ENCODE peak calls at places on chromosomes 6 and 20, in six cellular contexts. M is heart right ventricle, J is fibroblast of mammary gland, B is right lobe of liver, Z is astrocyte of the spinal cord, A is prostate gland. S is an unnamed sample.

GRCh38 chr20:55540013-55540412 is 465.3 kb downstream of the CBLN4 start:
- DNase-seq in M (no peak), J (no peak), B (no peak), Z (no peak), A (no peak), S (no peak)

GRCh38 chr6:3063733-3064700 is 4.3 kb upstream of the RIPK1 start:
- DNase-seq in M (peak), J (peak), B (peak), Z (peak), A (peak), S (peak)

GRCh38 chr20:57650266-57650665 is 30.0 kb upstream of the ZBP1 start:
- DNase-seq in M (peak), J (no peak), B (peak), Z (no peak), A (peak), S (no peak)

GRCh38 chr6:109295766-109296156 is 86.5 kb downstream of the CD164 start:
- DNase-seq in M (no peak), J (no peak), B (no peak), Z (no peak), A (no peak), S (no peak)

GRCh38 chr6:71466362-71466761 is 177.8 kb downstream of the OGFRL1 start:
- DNase-seq in M (no peak), J (no peak), B (no peak), Z (no peak), A (no peak), S (no peak)

GRCh38 chr20:46850416-46850815 is 44.2 kb upstream of the EYA2 start:
- DNase-seq in M (no peak), J (no peak), B (no peak), Z (no peak), A (no peak), S (no peak)

GRCh38 chr6:78533426-78533825 is 333.9 kb upstream of the IRAK1BP1 start:
- DNase-seq in M (no peak), J (no peak), B (no peak), Z (peak), A (no peak), S (peak)

GRCh38 chr6:130879826-130880225 is 52.6 kb downstream of the SMLR1 start:
- DNase-seq in M (no peak), J (no peak), B (no peak), Z (no peak), A (no peak), S (no peak)

GRCh38 chr6:104326173-104327001 is 533.3 kb downstream of the HACE1 start:
- DNase-seq in M (no peak), J (peak), B (no peak), Z (peak), A (no peak), S (peak)

GRCh38 chr20:23634044-23634801 is 3.5 kb downstream of the CST3 start:
- DNase-seq in M (no peak), J (no peak), B (no peak), Z (no peak), A (no peak), S (no peak)

GRCh38 chr6:113339173-113339572 is 518.0 kb upstream of the MARCKS start:
- DNase-seq in M (no peak), J (no peak), B (no peak), Z (no peak), A (no peak), S (no peak)

GRCh38 chr6:108227290-108227689 is 33.5 kb downstream of the SNX3 start:
- DNase-seq in M (no peak), J (no peak), B (no peak), Z (no peak), A (no peak), S (no peak)

GRCh38 chr6:49839957-49840356 is 26.4 kb downstream of the CRISP1 start:
- DNase-seq in M (no peak), J (no peak), B (no peak), Z (no peak), A (no peak), S (no peak)

GRCh38 chr6:73710470-73710869 is 14.5 kb downstream of the CD109 start:
- DNase-seq in M (no peak), J (peak), B (no peak), Z (peak), A (peak), S (peak)

GRCh38 chr6:10434235-10434634 is 19.4 kb upstream of the TFAP2A start:
- DNase-seq in M (no peak), J (no peak), B (no peak), Z (no peak), A (no peak), S (no peak)

GRCh38 chr20:47354710-47355488 is 1.6 kb downstream of the ZMYND8 start:
- DNase-seq in M (no peak), J (peak), B (no peak), Z (peak), A (no peak), S (peak)

GRCh38 chr20:46028110-46028509 is 905 bp upstream of the SLC12A5 start:
- DNase-seq in M (no peak), J (no peak), B (no peak), Z (no peak), A (no peak), S (no peak)

GRCh38 chr6:27502508-27503435 is 29.9 kb upstream of the ZNF184 start:
- DNase-seq in M (peak), J (peak), B (no peak), Z (peak), A (no peak), S (peak)

GRCh38 chr6:37258405-37258704 is 411 bp upstream of the TMEM217 start:
- DNase-seq in M (no peak), J (no peak), B (no peak), Z (no peak), A (no peak), S (peak)

GRCh38 chr6:37257634-37258404 is at the start of the genes TBC1D22B and TMEM217:
- DNase-seq in M (peak), J (peak), B (peak), Z (peak), A (peak), S (peak)

GRCh38 chr6:37258716-37259115 is 772 bp upstream of the TMEM217 start:
- DNase-seq in M (no peak), J (no peak), B (no peak), Z (no peak), A (no peak), S (peak)

GRCh38 chr6:37256692-37257319 is 766 bp upstream of the TBC1D22B start:
- DNase-seq in M (no peak), J (peak), B (no peak), Z (no peak), A (no peak), S (peak)

DNA sequence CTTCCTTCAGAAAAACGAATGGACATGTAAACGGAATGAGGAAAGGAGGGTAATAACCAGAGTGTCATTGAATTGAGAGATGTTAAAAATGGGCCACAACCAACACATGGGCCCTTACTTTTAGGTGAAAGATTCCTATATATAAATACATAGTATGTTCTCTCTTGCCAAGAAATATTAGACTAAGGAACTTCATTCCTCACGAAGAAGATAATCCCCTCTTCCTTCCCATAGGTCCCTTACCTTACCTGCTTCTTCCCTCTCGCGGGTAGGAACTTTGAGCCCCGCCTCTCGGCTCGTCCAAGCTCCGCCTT is 295 bp upstream of the TBC1D22B start:
- DNase-seq in M (no peak), J (no peak), B (no peak), Z (no peak), A (no peak), S (no peak)
- H3K4me3 ChIP-seq in M (peak), J (peak), B (peak), Z (peak), A (peak), S (peak)

DNA sequence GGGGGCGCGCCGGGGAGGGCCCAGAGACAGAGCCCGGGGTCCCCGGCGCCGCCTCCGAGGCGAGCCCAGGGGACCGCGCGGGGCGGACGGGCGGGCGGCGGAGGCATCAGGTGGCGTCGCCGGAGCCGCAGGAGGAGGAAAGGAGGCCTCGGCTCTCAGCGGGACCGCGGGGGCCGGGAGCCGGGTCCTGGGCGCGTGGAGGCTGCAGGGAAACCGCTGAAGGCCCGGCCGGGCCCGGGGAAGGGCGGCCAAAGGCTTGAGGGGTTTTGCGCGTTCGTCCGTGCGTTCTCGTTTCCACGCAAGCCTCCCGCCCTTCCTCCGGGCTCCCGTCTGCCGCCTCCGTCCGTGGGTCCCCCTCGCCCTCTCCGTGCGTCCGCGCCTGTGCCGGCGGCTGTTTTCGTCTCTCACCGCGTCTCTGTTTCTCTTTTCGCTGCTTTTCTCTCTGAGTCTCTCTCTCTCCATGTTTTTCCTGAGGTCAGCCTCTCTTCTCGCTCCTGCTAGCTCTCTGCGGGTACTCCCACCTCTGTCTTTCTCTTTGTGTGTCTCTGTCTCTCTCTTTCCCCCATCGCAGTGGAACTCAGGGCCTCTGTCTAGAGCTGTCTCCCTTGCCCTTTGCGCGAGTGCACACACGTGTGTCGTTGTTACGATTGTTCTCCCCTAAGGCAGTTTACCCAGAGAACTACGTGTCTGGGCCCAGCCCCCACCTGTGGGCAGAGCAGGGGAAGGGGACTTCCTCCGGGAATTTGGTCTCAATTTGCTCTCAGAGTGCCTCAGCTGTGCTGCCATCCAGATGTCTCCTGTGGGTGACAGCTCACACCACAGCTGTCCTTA is 2.1 kb downstream of the IRF4 start:
- DNase-seq in M (no peak), J (no peak), B (no peak), Z (no peak), A (no peak), S (no peak)
- H3K4me3 ChIP-seq in M (peak), J (no peak), B (peak), Z (no peak), A (no peak), S (peak)

GRCh38 chr6:152271681-152272464 is 365.3 kb downstream of the SYNE1 start:
- DNase-seq in M (peak), J (peak), B (no peak), Z (peak), A (no peak), S (peak)

GRCh38 chr6:152270301-152270925 is 366.7 kb downstream of the SYNE1 start:
- DNase-seq in M (no peak), J (peak), B (no peak), Z (peak), A (no peak), S (peak)

GRCh38 chr6:152273002-152273401 is 364.2 kb downstream of the SYNE1 start:
- DNase-seq in M (no peak), J (peak), B (no peak), Z (peak), A (no peak), S (peak)

GRCh38 chr6:152273638-152274037 is 363.5 kb downstream of the SYNE1 start:
- DNase-seq in M (no peak), J (peak), B (no peak), Z (peak), A (no peak), S (peak)

DNA sequence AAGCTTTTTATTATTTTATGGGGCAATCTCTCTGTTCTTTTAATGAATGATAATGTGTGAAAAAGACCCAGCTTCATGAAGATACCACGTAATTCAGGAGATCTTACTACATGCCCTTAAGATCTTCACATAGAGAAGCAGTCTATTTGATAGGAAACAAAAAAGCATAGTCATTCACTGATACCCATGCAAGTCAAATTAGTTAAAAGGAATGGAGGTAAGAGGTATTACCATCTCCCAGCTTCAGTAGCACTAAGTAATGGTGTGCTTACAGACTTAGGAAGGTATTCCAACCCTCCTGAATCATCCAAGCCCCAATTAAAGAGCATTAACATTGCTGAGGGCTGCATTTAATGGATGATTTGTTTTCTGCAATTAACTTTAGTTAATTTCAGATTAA is 364.7 kb downstream of the SYNE1 start:
- DNase-seq in M (no peak), J (no peak), B (no peak), Z (no peak), A (no peak), S (no peak)
- H3K4me3 ChIP-seq in M (no peak), J (no peak), B (no peak), Z (no peak), A (no peak), S (no peak)

DNA sequence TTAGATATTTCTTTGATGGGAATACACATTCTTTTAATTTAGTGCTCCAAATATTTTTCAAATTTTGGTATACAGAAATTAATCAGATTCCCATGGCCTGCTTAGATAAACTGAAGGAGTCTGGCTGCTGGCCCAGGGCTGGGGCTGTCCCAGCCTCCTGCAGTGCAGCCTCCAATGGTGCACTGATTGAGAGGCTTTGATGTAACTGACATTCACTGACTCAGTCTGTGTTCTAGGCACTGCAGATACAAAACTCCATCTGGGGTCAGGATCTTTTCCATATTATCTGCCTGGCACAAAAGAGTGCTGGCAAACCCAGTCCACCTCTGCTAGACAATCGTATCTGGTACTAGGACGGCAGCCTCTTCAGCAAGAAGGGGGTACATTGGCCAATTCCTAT is 64.8 kb downstream of the GRIK2 start:
- DNase-seq in M (no peak), J (peak), B (no peak), Z (peak), A (no peak), S (peak)
- H3K4me3 ChIP-seq in M (no peak), J (no peak), B (no peak), Z (no peak), A (no peak), S (no peak)

GRCh38 chr6:32439139-32439538 is 548 bp upstream of the HLA-DRA start:
- DNase-seq in M (no peak), J (no peak), B (no peak), Z (no peak), A (no peak), S (no peak)
- H3K4me3 ChIP-seq in M (no peak), J (no peak), B (no peak), Z (no peak), A (no peak), S (no peak)

GRCh38 chr6:145547596-145548325 is 187.6 kb downstream of the EPM2A start:
- DNase-seq in M (peak), J (peak), B (no peak), Z (no peak), A (no peak), S (no peak)

GRCh38 chr6:145551164-145551563 is 184.2 kb downstream of the EPM2A start:
- DNase-seq in M (no peak), J (peak), B (no peak), Z (no peak), A (no peak), S (peak)

GRCh38 chr6:145546265-145546664 is 189.1 kb downstream of the EPM2A start:
- DNase-seq in M (no peak), J (no peak), B (no peak), Z (no peak), A (no peak), S (no peak)

GRCh38 chr6:145544514-145544913 is 190.8 kb downstream of the EPM2A start:
- DNase-seq in M (no peak), J (peak), B (no peak), Z (no peak), A (no peak), S (no peak)

GRCh38 chr6:145548941-145549652 is 186.2 kb downstream of the EPM2A start:
- DNase-seq in M (no peak), J (no peak), B (no peak), Z (no peak), A (no peak), S (no peak)
- H3K4me3 ChIP-seq in M (no peak), J (no peak), B (no peak), Z (no peak), A (no peak), S (no peak)

GRCh38 chr6:127514396-127515227 is 4.5 kb downstream of the MTCL3 start:
- DNase-seq in M (peak), J (peak), B (no peak), Z (peak), A (no peak), S (peak)
- H3K4me3 ChIP-seq in M (peak), J (peak), B (no peak), Z (peak), A (peak), S (peak)

GRCh38 chr6:157822221-157823000 is 635 bp upstream of the SNX9 start:
- DNase-seq in M (peak), J (no peak), B (peak), Z (no peak), A (no peak), S (no peak)
- H3K4me3 ChIP-seq in M (peak), J (peak), B (peak), Z (peak), A (peak), S (peak)

DNA sequence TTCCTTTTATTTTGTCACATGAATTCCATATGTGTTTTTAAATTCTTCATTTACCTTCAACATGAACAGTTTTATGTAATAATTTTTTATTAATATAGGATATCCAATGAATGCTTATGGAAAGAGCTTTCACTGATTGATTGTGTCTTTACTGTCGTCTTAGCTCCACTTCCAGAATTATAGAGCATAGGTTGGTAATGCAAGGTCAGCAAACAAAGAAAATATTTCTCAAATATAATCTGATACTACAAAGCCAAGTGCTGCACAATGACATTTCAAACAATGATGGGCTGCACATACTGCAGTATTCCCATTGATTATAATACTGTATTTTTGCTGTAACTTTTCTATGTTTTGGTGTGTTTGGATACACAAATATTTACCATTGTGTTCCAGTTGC is 275.7 kb upstream of the RSPO3 start:
- DNase-seq in M (no peak), J (no peak), B (no peak), Z (no peak), A (no peak), S (no peak)
- H3K4me3 ChIP-seq in M (no peak), J (no peak), B (no peak), Z (no peak), A (no peak), S (no peak)

GRCh38 chr6:98845201-98846020 is 11.0 kb downstream of the POU3F2 start:
- DNase-seq in M (peak), J (peak), B (peak), Z (peak), A (peak), S (peak)
- H3K4me3 ChIP-seq in M (no peak), J (no peak), B (peak), Z (peak), A (no peak), S (peak)

S was measured in fibroblast of the aortic adventitia.